ENCODE peak calls at places on chromosomes 13 and 19, in five cellular contexts. One of them, this sample, is unnamed.

GRCh38 chr19:16660763-16661479 is at the start of gene TMEM38A:
- DNase-seq in adipocyte: peak
- DNase-seq in transverse colon: peak
- DNase-seq in AG10803: no peak
- DNase-seq in SK-N-SH: peak
- DNase-seq in this sample: peak

GRCh38 chr19:4573682-4574081 is 14.2 kb upstream of the SEMA6B start:
- DNase-seq in adipocyte: no peak
- DNase-seq in transverse colon: no peak
- DNase-seq in AG10803: no peak
- DNase-seq in SK-N-SH: no peak
- DNase-seq in this sample: no peak

GRCh38 chr19:7348587-7349230 is at the start of gene ARHGEF18:
- DNase-seq in adipocyte: no peak
- DNase-seq in transverse colon: peak
- DNase-seq in AG10803: no peak
- DNase-seq in SK-N-SH: no peak
- DNase-seq in this sample: no peak

GRCh38 chr19:29767039-29767735 is 44.6 kb upstream of the CCNE1 start:
- DNase-seq in adipocyte: no peak
- DNase-seq in transverse colon: no peak
- DNase-seq in AG10803: no peak
- DNase-seq in SK-N-SH: no peak
- DNase-seq in this sample: no peak

GRCh38 chr13:30002577-30002976 is 152.2 kb upstream of the UBL3 start:
- DNase-seq in adipocyte: peak
- DNase-seq in transverse colon: no peak
- DNase-seq in AG10803: peak
- DNase-seq in SK-N-SH: no peak
- DNase-seq in this sample: no peak

GRCh38 chr19:3547301-3547731 is 8.3 kb downstream of the TEKTIP1 start:
- DNase-seq in adipocyte: peak
- DNase-seq in transverse colon: no peak
- DNase-seq in AG10803: peak
- DNase-seq in SK-N-SH: peak
- DNase-seq in this sample: no peak

GRCh38 chr19:52270266-52270885 is 989 bp downstream of the ZNF766 start:
- DNase-seq in adipocyte: peak
- DNase-seq in transverse colon: peak
- DNase-seq in AG10803: peak
- DNase-seq in SK-N-SH: peak
- DNase-seq in this sample: no peak

GRCh38 chr13:24282256-24282655 is 27.1 kb upstream of the C1QTNF9 start:
- DNase-seq in adipocyte: no peak
- DNase-seq in transverse colon: no peak
- DNase-seq in AG10803: no peak
- DNase-seq in SK-N-SH: peak
- DNase-seq in this sample: no peak

GRCh38 chr13:82654851-82655517 is 1227.3 kb downstream of the SLITRK1 start:
- DNase-seq in adipocyte: peak
- DNase-seq in transverse colon: peak
- DNase-seq in AG10803: peak
- DNase-seq in SK-N-SH: no peak
- DNase-seq in this sample: no peak

GRCh38 chr19:9871626-9872338 is 36.7 kb downstream of the PIN1 start:
- DNase-seq in adipocyte: no peak
- DNase-seq in transverse colon: no peak
- DNase-seq in AG10803: no peak
- DNase-seq in SK-N-SH: no peak
- DNase-seq in this sample: no peak

GRCh38 chr19:32830231-32831014 is 39.1 kb downstream of the SLC7A9 start:
- DNase-seq in adipocyte: no peak
- DNase-seq in transverse colon: no peak
- DNase-seq in AG10803: peak
- DNase-seq in SK-N-SH: no peak
- DNase-seq in this sample: no peak

GRCh38 chr19:50510700-50511068 is 307 bp downstream of the JOSD2 start:
- DNase-seq in adipocyte: no peak
- DNase-seq in transverse colon: no peak
- DNase-seq in AG10803: no peak
- DNase-seq in SK-N-SH: no peak
- DNase-seq in this sample: no peak

GRCh38 chr19:13096968-13097330 is 5.7 kb downstream of the LYL1 start:
- DNase-seq in adipocyte: no peak
- DNase-seq in transverse colon: no peak
- DNase-seq in AG10803: no peak
- DNase-seq in SK-N-SH: no peak
- DNase-seq in this sample: no peak

GRCh38 chr13:47757681-47758080 is 243.4 kb downstream of the SUCLA2 start:
- DNase-seq in adipocyte: no peak
- DNase-seq in transverse colon: no peak
- DNase-seq in AG10803: no peak
- DNase-seq in SK-N-SH: no peak
- DNase-seq in this sample: no peak

GRCh38 chr19:40599331-40600085 is 1.7 kb upstream of the LTBP4 start:
- DNase-seq in adipocyte: no peak
- DNase-seq in transverse colon: no peak
- DNase-seq in AG10803: no peak
- DNase-seq in SK-N-SH: no peak
- DNase-seq in this sample: no peak

GRCh38 chr13:70253834-70254233 is 145.6 kb upstream of the KLHL1 start:
- DNase-seq in adipocyte: no peak
- DNase-seq in transverse colon: no peak
- DNase-seq in AG10803: no peak
- DNase-seq in SK-N-SH: no peak
- DNase-seq in this sample: no peak

GRCh38 chr19:6236310-6237291 is 43.2 kb downstream of the MLLT1 start:
- DNase-seq in adipocyte: no peak
- DNase-seq in transverse colon: peak
- DNase-seq in AG10803: no peak
- DNase-seq in SK-N-SH: peak
- DNase-seq in this sample: no peak

GRCh38 chr19:36420961-36421748 is 2.7 kb upstream of the ZFP82 start:
- DNase-seq in adipocyte: peak
- DNase-seq in transverse colon: no peak
- DNase-seq in AG10803: peak
- DNase-seq in SK-N-SH: peak
- DNase-seq in this sample: peak

GRCh38 chr13:81927347-81927746 is 1586.4 kb upstream of the SPRY2 start:
- DNase-seq in adipocyte: no peak
- DNase-seq in transverse colon: no peak
- DNase-seq in AG10803: no peak
- DNase-seq in SK-N-SH: no peak
- DNase-seq in this sample: no peak

GRCh38 chr19:7654401-7654800 is 14.4 kb upstream of the RETN start:
- DNase-seq in adipocyte: peak
- DNase-seq in transverse colon: no peak
- DNase-seq in AG10803: peak
- DNase-seq in SK-N-SH: no peak
- DNase-seq in this sample: no peak

GRCh38 chr19:34274827-34275625 is 20.7 kb downstream of the GARRE1 start:
- DNase-seq in adipocyte: peak
- DNase-seq in transverse colon: no peak
- DNase-seq in AG10803: peak
- DNase-seq in SK-N-SH: no peak
- DNase-seq in this sample: no peak

GRCh38 chr13:112572408-112572807 is 15.5 kb downstream of the TUBGCP3 start:
- DNase-seq in adipocyte: no peak
- DNase-seq in transverse colon: no peak
- DNase-seq in AG10803: no peak
- DNase-seq in SK-N-SH: no peak
- DNase-seq in this sample: no peak

GRCh38 chr13:48580185-48580803 is 47.4 kb upstream of the RCBTB2 start:
- DNase-seq in adipocyte: peak
- DNase-seq in transverse colon: peak
- DNase-seq in AG10803: peak
- DNase-seq in SK-N-SH: peak
- DNase-seq in this sample: no peak

GRCh38 chr19:19261350-19262189 is 11.5 kb downstream of the TM6SF2 start:
- DNase-seq in adipocyte: peak
- DNase-seq in transverse colon: no peak
- DNase-seq in AG10803: no peak
- DNase-seq in SK-N-SH: peak
- DNase-seq in this sample: no peak

GRCh38 chr13:100818706-100819105 is 144.1 kb upstream of the TMTC4 start:
- DNase-seq in adipocyte: no peak
- DNase-seq in transverse colon: no peak
- DNase-seq in AG10803: no peak
- DNase-seq in SK-N-SH: no peak
- DNase-seq in this sample: no peak

GRCh38 chr13:23558675-23559536 is 11.3 kb upstream of the TNFRSF19 start:
- DNase-seq in adipocyte: peak
- DNase-seq in transverse colon: no peak
- DNase-seq in AG10803: peak
- DNase-seq in SK-N-SH: peak
- DNase-seq in this sample: no peak

GRCh38 chr13:100528820-100529219 is 59.8 kb downstream of the GGACT start:
- DNase-seq in adipocyte: no peak
- DNase-seq in transverse colon: no peak
- DNase-seq in AG10803: no peak
- DNase-seq in SK-N-SH: no peak
- DNase-seq in this sample: no peak

GRCh38 chr19:4502282-4503223 is 15.7 kb downstream of the PLIN4 start:
- DNase-seq in adipocyte: no peak
- DNase-seq in transverse colon: no peak
- DNase-seq in AG10803: no peak
- DNase-seq in SK-N-SH: no peak
- DNase-seq in this sample: no peak

GRCh38 chr13:102903659-102904407 is 58.0 kb downstream of the ERCC5 start:
- DNase-seq in adipocyte: peak
- DNase-seq in transverse colon: no peak
- DNase-seq in AG10803: peak
- DNase-seq in SK-N-SH: peak
- DNase-seq in this sample: no peak

GRCh38 chr13:62829476-62829875 is 1413.8 kb upstream of the PCDH20 start:
- DNase-seq in adipocyte: no peak
- DNase-seq in transverse colon: no peak
- DNase-seq in AG10803: no peak
- DNase-seq in SK-N-SH: no peak
- DNase-seq in this sample: no peak
- H3K4me3 ChIP-seq in adipocyte: no peak
- H3K4me3 ChIP-seq in transverse colon: no peak
- H3K4me3 ChIP-seq in AG10803: no peak
- H3K4me3 ChIP-seq in SK-N-SH: no peak
- H3K4me3 ChIP-seq in this sample: no peak

GRCh38 chr19:18001837-18002345 is 6.1 kb upstream of the ARRDC2 start:
- DNase-seq in adipocyte: no peak
- DNase-seq in transverse colon: no peak
- DNase-seq in AG10803: no peak
- DNase-seq in SK-N-SH: peak
- DNase-seq in this sample: no peak

GRCh38 chr19:17998827-17999150 is 9.2 kb upstream of the ARRDC2 start:
- DNase-seq in adipocyte: no peak
- DNase-seq in transverse colon: no peak
- DNase-seq in AG10803: no peak
- DNase-seq in SK-N-SH: no peak
- DNase-seq in this sample: no peak

GRCh38 chr19:17999685-18000479 is 8.1 kb upstream of the ARRDC2 start:
- DNase-seq in adipocyte: no peak
- DNase-seq in transverse colon: peak
- DNase-seq in AG10803: no peak
- DNase-seq in SK-N-SH: no peak
- DNase-seq in this sample: no peak

GRCh38 chr19:18000981-18001836 is 6.8 kb upstream of the ARRDC2 start:
- DNase-seq in adipocyte: peak
- DNase-seq in transverse colon: peak
- DNase-seq in AG10803: peak
- DNase-seq in SK-N-SH: peak
- DNase-seq in this sample: peak

DNA sequence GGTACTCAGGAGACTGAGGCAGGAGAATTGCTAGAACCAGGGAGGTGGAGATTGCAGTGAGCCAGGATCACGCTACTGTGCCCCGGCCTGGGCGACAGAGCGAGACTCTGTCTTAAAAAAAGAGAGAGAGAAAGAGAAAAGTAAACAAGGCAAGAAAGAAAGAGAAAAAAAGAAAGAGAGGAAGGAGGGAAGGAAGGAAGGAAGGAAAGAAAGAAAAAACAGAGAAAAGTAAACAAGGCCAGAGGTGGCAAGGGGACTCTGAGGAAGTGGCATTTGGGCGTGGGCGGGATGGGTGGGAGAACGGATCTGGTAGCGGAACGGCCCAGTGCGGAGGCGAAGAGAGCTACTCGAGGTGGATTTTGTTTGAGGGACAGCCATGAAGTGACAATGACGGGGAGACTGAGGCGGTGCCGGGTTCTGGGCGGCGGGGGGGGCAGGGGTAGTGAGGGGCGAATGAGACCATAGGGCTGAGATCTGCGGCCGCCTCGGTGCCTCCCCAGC is 7.4 kb upstream of the ARRDC2 start:
- DNase-seq in adipocyte: no peak
- DNase-seq in transverse colon: no peak
- DNase-seq in AG10803: no peak
- DNase-seq in SK-N-SH: no peak
- DNase-seq in this sample: no peak
- H3K4me3 ChIP-seq in adipocyte: peak
- H3K4me3 ChIP-seq in transverse colon: no peak
- H3K4me3 ChIP-seq in AG10803: peak
- H3K4me3 ChIP-seq in SK-N-SH: peak
- H3K4me3 ChIP-seq in this sample: peak

DNA sequence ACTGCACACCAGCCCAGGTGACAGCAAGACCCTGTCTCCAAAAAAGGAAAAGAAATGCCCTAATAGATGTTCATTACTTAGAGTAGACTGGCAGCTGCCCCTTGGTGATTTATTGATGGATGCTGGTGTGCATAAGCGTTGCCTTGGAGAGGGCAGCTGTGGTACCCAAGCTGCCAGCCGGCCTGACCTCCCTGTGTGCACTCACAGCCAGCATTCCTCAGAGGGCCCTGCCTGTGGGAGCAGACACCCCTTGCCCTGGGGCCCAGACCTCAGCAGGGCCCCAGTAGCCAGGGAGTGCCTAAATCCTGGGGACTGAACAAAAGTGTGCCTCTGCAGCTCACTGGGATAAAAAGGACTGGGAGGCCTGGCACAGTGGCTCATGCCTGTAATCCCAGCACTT is 7.8 kb upstream of the ACTN4 start:
- DNase-seq in adipocyte: no peak
- DNase-seq in transverse colon: no peak
- DNase-seq in AG10803: no peak
- DNase-seq in SK-N-SH: no peak
- DNase-seq in this sample: no peak
- H3K4me3 ChIP-seq in adipocyte: no peak
- H3K4me3 ChIP-seq in transverse colon: no peak
- H3K4me3 ChIP-seq in AG10803: no peak
- H3K4me3 ChIP-seq in SK-N-SH: no peak
- H3K4me3 ChIP-seq in this sample: no peak

GRCh38 chr13:40316301-40316700 is 350.1 kb downstream of the FOXO1 start:
- DNase-seq in adipocyte: no peak
- DNase-seq in transverse colon: no peak
- DNase-seq in AG10803: no peak
- DNase-seq in SK-N-SH: no peak
- DNase-seq in this sample: no peak
- H3K4me3 ChIP-seq in adipocyte: no peak
- H3K4me3 ChIP-seq in transverse colon: no peak
- H3K4me3 ChIP-seq in AG10803: no peak
- H3K4me3 ChIP-seq in SK-N-SH: no peak
- H3K4me3 ChIP-seq in this sample: no peak

GRCh38 chr13:58960909-58961308 is 1202.8 kb downstream of the DIAPH3 start:
- DNase-seq in adipocyte: peak
- DNase-seq in transverse colon: no peak
- DNase-seq in AG10803: no peak
- DNase-seq in SK-N-SH: peak
- DNase-seq in this sample: no peak
- H3K4me3 ChIP-seq in adipocyte: no peak
- H3K4me3 ChIP-seq in transverse colon: no peak
- H3K4me3 ChIP-seq in AG10803: no peak
- H3K4me3 ChIP-seq in SK-N-SH: no peak
- H3K4me3 ChIP-seq in this sample: no peak

GRCh38 chr19:2021453-2022140 is 6.1 kb upstream of the BTBD2 start:
- DNase-seq in adipocyte: no peak
- DNase-seq in transverse colon: no peak
- DNase-seq in AG10803: no peak
- DNase-seq in SK-N-SH: no peak
- DNase-seq in this sample: no peak
- H3K4me3 ChIP-seq in adipocyte: no peak
- H3K4me3 ChIP-seq in transverse colon: no peak
- H3K4me3 ChIP-seq in AG10803: no peak
- H3K4me3 ChIP-seq in SK-N-SH: no peak
- H3K4me3 ChIP-seq in this sample: no peak